ENCODE peak calls at places on chromosomes 16 and 17, in ten cellular contexts. U is amniotic stem cell; K is stimulated activated CD4-positive, alpha-beta T cell treated with anti-CD3 and anti-CD28 coated beads, Interleukin-2, amount 100 ng/mL, for 24 hours; G is small intestine; F is activated T-cell treated with anti-CD3 and anti-CD28 coated beads for 1 hour; P is astrocyte of the spinal cord; X is GM06990; B is GM03348; E is ELR; R is effector CD4-positive, alpha-beta T cell. O is an unnamed sample.

GRCh38 chr17:71117461-71117860 is 948.1 kb downstream of the KCNJ2 start:
- DNase-seq in E (no peak), X (no peak), R (no peak), F (no peak), G (no peak), P (peak), U (no peak), K (no peak), B (no peak), O (no peak)

GRCh38 chr17:67433248-67433924 is 56.3 kb downstream of the PITPNC1 start:
- DNase-seq in R (no peak), B (no peak), U (no peak), P (no peak), X (no peak), F (no peak), K (no peak), E (no peak), G (no peak), O (no peak)

GRCh38 chr16:87437911-87438610 is 45.9 kb downstream of the MAP1LC3B start:
- DNase-seq in E (no peak), U (no peak), X (no peak), P (no peak), B (no peak), K (no peak), R (no peak), F (no peak), G (no peak), O (no peak)

GRCh38 chr17:49132699-49133364 is at the start of gene B4GALNT2:
- DNase-seq in U (no peak), G (peak), K (peak), E (peak), X (no peak), F (no peak), P (no peak), R (no peak), B (peak), O (no peak)

GRCh38 chr17:44279586-44280344 is 11.8 kb upstream of the SLC4A1 start:
- DNase-seq in K (no peak), X (peak), R (no peak), F (no peak), U (no peak), E (peak), P (peak), B (peak), G (peak), O (peak)

GRCh38 chr17:64174686-64175456 is 44.9 kb upstream of the ERN1 start:
- DNase-seq in B (peak), R (no peak), F (no peak), U (no peak), P (no peak), G (no peak), K (no peak), E (peak), X (no peak), O (no peak)

GRCh38 chr17:64718058-64718457 is 56.0 kb upstream of the SMURF2 start:
- DNase-seq in R (no peak), P (no peak), U (no peak), F (no peak), G (no peak), B (no peak), E (no peak), X (no peak), K (no peak), O (no peak)

GRCh38 chr17:2262146-2262587 is 41.4 kb downstream of the SMG6 start:
- DNase-seq in E (peak), B (peak), F (no peak), K (no peak), R (no peak), P (peak), X (no peak), U (peak), G (no peak), O (no peak)

GRCh38 chr17:57269598-57270255 is 13.4 kb downstream of the MSI2 start:
- DNase-seq in F (no peak), P (no peak), U (no peak), K (no peak), E (no peak), R (no peak), G (no peak), X (no peak), B (no peak), O (no peak)

GRCh38 chr17:77851921-77852320 is 106.6 kb upstream of the TNRC6C start:
- DNase-seq in B (no peak), G (no peak), P (no peak), X (no peak), E (no peak), F (no peak), R (no peak), U (no peak), K (no peak), O (no peak)

GRCh38 chr17:38322897-38323296 is 20.9 kb downstream of the GPR179 start:
- DNase-seq in U (no peak), K (no peak), X (no peak), E (peak), P (no peak), B (no peak), F (no peak), R (no peak), G (no peak), O (no peak)

GRCh38 chr17:60160829-60161501 is 11.2 kb downstream of the CA4 start:
- DNase-seq in E (no peak), K (no peak), X (no peak), U (no peak), F (no peak), R (no peak), B (no peak), G (no peak), P (no peak), O (no peak)

GRCh38 chr16:21076186-21076883 is 74.3 kb downstream of the DNAH3 start:
- DNase-seq in K (no peak), U (no peak), E (no peak), X (no peak), F (no peak), R (no peak), P (no peak), G (peak), B (no peak), O (no peak)

GRCh38 chr17:35022536-35023063 is 40.9 kb downstream of the RFFL start:
- DNase-seq in B (peak), K (peak), G (peak), X (peak), E (peak), U (peak), P (peak), R (peak), F (peak), O (peak)

O was measured in substantia nigra.